ENCODE peak calls at places on chromosomes 6 and 20, in nine cellular contexts. Y is suprapubic skin, T is tibial artery, P is astrocyte, N is RWPE2, Q is breast epithelium, M is uterus, E is PC-3, K is AG04449. J is an unnamed sample.

GRCh38 chr6:148146717-148147116 is 195.9 kb upstream of the SASH1 start:
- DNase-seq in N (peak), P (peak), K (no peak), M (no peak), E (peak), T (no peak), Y (no peak), Q (no peak), J (no peak)

GRCh38 chr6:137530404-137530803 is 36.2 kb upstream of the OLIG3 start:
- DNase-seq in E (no peak), P (no peak), T (no peak), K (no peak), Q (no peak), M (no peak), N (no peak), Y (no peak), J (no peak)

GRCh38 chr6:54198134-54198533 is 86.9 kb downstream of the MLIP start:
- DNase-seq in N (no peak), M (no peak), P (no peak), E (no peak), Y (no peak), Q (no peak), K (no peak), T (no peak), J (no peak)

GRCh38 chr20:45339084-45339483 is 9.1 kb downstream of the SDC4 start:
- DNase-seq in Q (no peak), Y (no peak), E (no peak), M (no peak), K (no peak), N (peak), T (peak), P (no peak), J (no peak)

GRCh38 chr6:43926644-43927524 is 156.9 kb downstream of the VEGFA start:
- DNase-seq in T (peak), K (peak), Q (peak), P (peak), E (peak), Y (peak), M (peak), N (peak), J (peak)

GRCh38 chr6:9535106-9535505 is 879.8 kb downstream of the TFAP2A start:
- DNase-seq in T (no peak), E (no peak), N (no peak), Q (no peak), P (no peak), Y (no peak), M (no peak), K (no peak), J (no peak)

GRCh38 chr6:41471064-41471895 is 74.9 kb upstream of the FOXP4 start:
- DNase-seq in T (no peak), N (no peak), P (no peak), K (no peak), Q (no peak), Y (no peak), E (no peak), M (no peak), J (no peak)

GRCh38 chr6:3628143-3628840 is 123.2 kb downstream of the PXDC1 start:
- DNase-seq in E (no peak), T (no peak), Q (peak), Y (no peak), N (no peak), K (no peak), M (no peak), P (peak), J (no peak)

GRCh38 chr20:51495921-51496545 is 46.5 kb downstream of the NFATC2 start:
- DNase-seq in K (no peak), E (no peak), T (no peak), P (no peak), Q (no peak), N (peak), M (no peak), Y (peak), J (no peak)

GRCh38 chr6:1552296-1552761 is 57.4 kb upstream of the FOXC1 start:
- DNase-seq in M (no peak), K (no peak), Y (no peak), N (no peak), Q (no peak), T (no peak), P (peak), E (peak), J (no peak)

GRCh38 chr6:46772754-46773153 is 20.4 kb upstream of the MEP1A start:
- DNase-seq in E (no peak), P (no peak), Y (no peak), M (no peak), K (no peak), Q (no peak), T (peak), N (no peak), J (no peak)

GRCh38 chr6:6714498-6715360 is 126.2 kb downstream of the LY86 start:
- DNase-seq in P (no peak), T (no peak), Y (no peak), N (no peak), K (no peak), E (no peak), Q (no peak), M (no peak), J (no peak)

GRCh38 chr20:8147476-8147875 is 15.4 kb downstream of the PLCB1 start:
- DNase-seq in E (no peak), Y (no peak), K (no peak), Q (no peak), T (no peak), P (no peak), M (no peak), N (no peak), J (no peak)

GRCh38 chr6:18514180-18514579 is 127.0 kb downstream of the RNF144B start:
- DNase-seq in T (no peak), P (no peak), Q (no peak), K (no peak), M (no peak), Y (no peak), N (no peak), E (no peak), J (no peak)

GRCh38 chr6:15763827-15764226 is 101.0 kb upstream of the DTNBP1 start:
- DNase-seq in M (no peak), Q (no peak), N (no peak), T (no peak), P (peak), K (no peak), Y (no peak), E (peak), J (no peak)

GRCh38 chr6:32046450-32047083 is 8.4 kb downstream of the CYP21A2 start:
- DNase-seq in T (peak), M (peak), P (no peak), Q (no peak), K (no peak), E (peak), Y (peak), N (peak), J (no peak)

GRCh38 chr6:85361643-85362014 is 88.3 kb upstream of the NT5E start:
- DNase-seq in P (no peak), K (no peak), M (peak), Q (no peak), E (no peak), Y (no peak), T (no peak), N (no peak), J (no peak)

GRCh38 chr20:62583424-62583920 is 58.8 kb upstream of the SLCO4A1 start:
- DNase-seq in M (no peak), E (peak), P (no peak), Q (no peak), K (no peak), Y (no peak), N (no peak), T (no peak), J (no peak)

GRCh38 chr6:26233608-26234420 is 131.2 kb upstream of the BTN3A2 start:
- DNase-seq in E (peak), T (peak), K (no peak), Y (peak), P (peak), N (peak), Q (peak), M (no peak), J (no peak)

GRCh38 chr20:35288325-35289060 is 3.7 kb downstream of the FAM83C start:
- DNase-seq in M (no peak), Q (no peak), K (no peak), Y (no peak), E (no peak), N (no peak), P (no peak), T (no peak), J (no peak)

GRCh38 chr20:57474816-57475215 is 50.1 kb downstream of the CTCFL start:
- DNase-seq in E (no peak), N (peak), T (peak), P (no peak), Y (peak), Q (peak), M (no peak), K (no peak), J (no peak)

GRCh38 chr20:23135449-23136447 is 49.6 kb upstream of the CD93 start:
- DNase-seq in T (peak), Q (no peak), K (no peak), E (no peak), P (no peak), M (no peak), N (no peak), Y (no peak), J (no peak)

GRCh38 chr6:35044771-35045275 is 96.3 kb downstream of the TCP11 start:
- DNase-seq in T (peak), Q (no peak), E (peak), Y (peak), N (no peak), P (no peak), M (no peak), K (no peak), J (no peak)

GRCh38 chr6:41455410-41455809 is 90.8 kb upstream of the FOXP4 start:
- DNase-seq in N (no peak), P (no peak), M (no peak), Y (no peak), Q (no peak), K (no peak), E (no peak), T (no peak), J (no peak)

GRCh38 chr20:57062241-57062640 is 204.2 kb downstream of the BMP7 start:
- DNase-seq in N (peak), K (no peak), E (no peak), M (no peak), P (no peak), Y (no peak), T (peak), Q (no peak), J (no peak)

GRCh38 chr6:32825966-32826365 is 9.2 kb upstream of the HLA-DOB start:
- DNase-seq in K (no peak), P (peak), T (no peak), M (no peak), Y (no peak), E (peak), N (no peak), Q (no peak), J (peak)

GRCh38 chr6:89021629-89022028 is 58.2 kb upstream of the RNGTT start:
- DNase-seq in K (no peak), Q (no peak), E (peak), M (no peak), N (no peak), P (no peak), Y (no peak), T (no peak), J (no peak)

GRCh38 chr6:35483490-35483889 is 13.4 kb downstream of the TEAD3 start:
- DNase-seq in Y (no peak), K (no peak), M (no peak), T (no peak), P (no peak), Q (no peak), E (no peak), N (no peak), J (no peak)

GRCh38 chr6:376823-377571 is 14.6 kb upstream of the IRF4 start:
- DNase-seq in P (no peak), Q (no peak), E (no peak), M (no peak), N (peak), K (no peak), Y (peak), T (peak), J (no peak)

GRCh38 chr6:149094156-149094555 is 223.4 kb upstream of the TAB2 start:
- DNase-seq in Y (no peak), K (no peak), M (no peak), Q (no peak), E (peak), T (no peak), P (peak), N (no peak), J (no peak)

GRCh38 chr6:144265061-144265357 is 20.1 kb upstream of the UTRN start:
- DNase-seq in N (no peak), P (peak), M (no peak), Y (no peak), E (no peak), T (no peak), K (no peak), Q (no peak), J (no peak)

GRCh38 chr6:139536751-139537617 is 162.5 kb upstream of the CITED2 start:
- DNase-seq in Q (no peak), K (no peak), Y (no peak), P (no peak), E (no peak), M (no peak), T (no peak), N (no peak), J (no peak)

GRCh38 chr6:132932566-132932965 is 118.2 kb downstream of the RPS12 start:
- DNase-seq in P (no peak), Q (no peak), Y (no peak), K (no peak), M (no peak), N (no peak), E (no peak), T (no peak), J (no peak)

GRCh38 chr20:1897965-1898464 is 2.8 kb downstream of the SIRPA start:
- DNase-seq in K (no peak), N (no peak), T (no peak), M (no peak), E (no peak), Y (no peak), Q (no peak), P (no peak), J (no peak)

GRCh38 chr6:10800810-10801209 is 37.5 kb downstream of the MAK start:
- DNase-seq in Y (no peak), K (no peak), M (no peak), Q (no peak), E (peak), T (no peak), N (no peak), P (peak), J (no peak)

GRCh38 chr20:59603176-59603575 is 1.2 kb upstream of the PHACTR3 start:
- DNase-seq in Q (no peak), M (no peak), N (no peak), P (no peak), T (no peak), Y (no peak), K (no peak), E (no peak), J (no peak)

GRCh38 chr6:129832299-129832698 is 28.8 kb downstream of the TMEM244 start:
- DNase-seq in E (no peak), N (no peak), K (no peak), M (no peak), Q (no peak), T (no peak), P (no peak), Y (no peak), J (no peak)

GRCh38 chr6:2684059-2684749 is 66.5 kb downstream of the MYLK4 start:
- DNase-seq in E (peak), K (no peak), M (no peak), Q (no peak), P (peak), Y (no peak), T (no peak), N (peak), J (no peak)

GRCh38 chr6:7975764-7976146 is 65.2 kb upstream of the TXNDC5 start:
- DNase-seq in Q (no peak), N (no peak), Y (no peak), T (no peak), P (no peak), E (no peak), M (no peak), K (no peak), J (no peak)

GRCh38 chr20:31901615-31902014 is 31.2 kb downstream of the TTLL9 start:
- DNase-seq in P (no peak), Y (no peak), K (no peak), N (peak), M (no peak), T (no peak), Q (no peak), E (no peak), J (no peak)
- TF ChIP-seq CTCF in P (no peak), Y (no peak), K (no peak), N (no peak), M (no peak), T (no peak), Q (no peak), E (no peak), J (no peak)

GRCh38 chr20:17896247-17896723 is 72.3 kb downstream of the SNX5 start:
- DNase-seq in P (no peak), N (no peak), Y (no peak), K (no peak), M (no peak), E (peak), T (no peak), Q (no peak), J (no peak)
- H3K4me3 ChIP-seq in P (peak), N (no peak), Y (peak), K (no peak), M (peak), E (no peak), T (peak), Q (peak), J (no peak)

DNA sequence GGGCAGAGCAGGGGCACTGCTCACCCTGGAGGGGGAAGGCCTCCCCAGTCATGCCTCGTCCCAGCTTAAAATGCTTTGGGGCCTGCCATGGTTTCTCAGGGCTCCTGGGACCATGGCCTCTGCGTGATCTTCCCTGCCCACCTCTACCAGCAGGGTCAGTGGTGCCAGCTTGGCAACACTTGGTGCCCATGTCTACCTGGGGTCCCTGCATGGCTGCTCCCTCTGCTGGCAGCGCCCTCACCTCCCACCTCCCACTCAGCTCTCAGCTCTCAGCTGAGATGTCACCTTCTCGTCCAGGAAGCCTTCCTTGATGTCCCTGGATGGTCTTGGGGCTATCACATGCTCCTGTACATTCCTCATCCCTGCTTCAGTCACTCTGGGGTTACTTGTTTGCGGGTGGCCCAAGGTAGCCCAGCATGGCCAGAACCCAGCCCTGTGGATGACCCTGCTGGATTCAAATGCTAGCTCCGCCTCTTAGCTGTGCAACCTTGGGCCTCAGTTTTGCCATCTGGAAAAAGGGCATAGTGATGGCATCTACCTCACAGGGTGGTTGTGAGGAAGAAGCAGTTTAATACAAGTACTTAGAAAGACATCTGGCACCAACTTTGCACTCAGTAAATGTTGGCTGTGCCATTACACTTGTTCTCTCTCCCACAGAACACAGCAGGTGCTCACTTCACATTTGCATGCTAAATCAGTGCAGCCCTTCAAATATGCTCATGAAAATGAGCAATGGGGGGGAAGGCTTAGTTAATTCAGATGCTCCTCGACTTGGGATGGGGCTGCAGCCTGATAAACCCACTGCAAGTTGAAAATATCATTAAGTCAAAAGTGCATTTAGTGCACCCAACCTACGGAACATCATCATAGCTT is 53.5 kb upstream of the PTPN1 start:
- DNase-seq in Y (no peak), T (no peak), M (no peak), P (no peak), K (no peak), E (no peak), Q (no peak), N (no peak), J (no peak)
- TF ChIP-seq CTCF in Y (no peak), T (no peak), M (no peak), P (no peak), K (peak), E (peak), Q (no peak), N (peak), J (peak)

DNA sequence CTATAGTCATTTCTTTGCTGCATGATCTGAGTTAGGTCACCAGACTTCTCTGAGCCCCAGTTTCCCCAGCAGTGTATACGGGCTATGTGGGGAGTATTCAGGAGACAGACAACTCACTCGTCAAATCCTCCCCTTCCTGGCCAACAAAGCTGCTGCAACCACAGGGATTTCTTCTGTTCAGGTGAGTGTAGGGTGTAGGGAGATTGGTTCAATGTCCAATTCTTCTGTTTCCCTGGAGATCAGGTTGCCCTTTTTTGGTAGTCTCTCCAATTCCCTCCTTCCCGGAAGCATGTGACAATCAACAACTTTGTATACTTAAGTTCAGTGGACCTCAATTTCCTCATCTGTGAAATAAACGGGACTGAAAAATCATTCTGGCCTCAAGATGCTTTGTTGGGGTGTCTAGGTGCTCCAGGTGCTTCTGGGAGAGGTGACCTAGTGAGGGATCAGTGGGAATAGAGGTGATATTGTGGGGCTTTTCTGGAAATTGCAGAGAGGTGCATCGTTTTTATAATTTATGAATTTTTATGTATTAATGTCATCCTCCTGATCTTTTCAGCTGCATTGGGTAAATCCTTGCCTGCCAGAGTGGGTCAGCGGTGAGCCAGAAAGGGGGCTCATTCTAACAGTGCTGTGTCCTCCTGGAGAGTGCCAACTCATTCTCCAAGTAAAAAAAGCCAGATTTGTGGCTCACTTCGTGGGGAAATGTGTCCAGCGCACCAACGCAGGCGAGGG is 594 bp upstream of the CDKN1A start:
- DNase-seq in P (peak), T (no peak), M (no peak), N (no peak), E (no peak), Q (no peak), Y (no peak), K (no peak), J (peak)
- H3K4me3 ChIP-seq in P (peak), T (peak), M (no peak), N (peak), E (peak), Q (peak), Y (peak), K (peak), J (peak)

GRCh38 chr6:154343473-154344308 is 12.9 kb downstream of the IPCEF1 start:
- DNase-seq in Y (peak), M (no peak), P (peak), N (no peak), T (no peak), E (peak), Q (peak), K (no peak), J (no peak)
- TF ChIP-seq CTCF in Y (peak), M (peak), P (peak), N (no peak), T (no peak), E (peak), Q (peak), K (peak), J (peak)